ENCODE peak calls at places on chromosomes 6 and 20, in six cellular contexts. One of them, this sample, is unnamed.

GRCh38 chr6:139743629-139744028 is 369.2 kb upstream of the CITED2 start:
- DNase-seq in hepatocyte: peak; percentile 54
- DNase-seq in GM23338: no peak
- DNase-seq in PC-3: peak; percentile 88
- DNase-seq in HCT116: peak; percentile 10
- DNase-seq in GM23248: peak; percentile 93
- DNase-seq in this sample: peak; percentile 98

GRCh38 chr20:13865825-13866351 is 81.1 kb downstream of the NDUFAF5 start:
- DNase-seq in hepatocyte: peak; percentile 12
- DNase-seq in GM23338: no peak
- DNase-seq in PC-3: no peak
- DNase-seq in HCT116: no peak
- DNase-seq in GM23248: peak; percentile 88
- DNase-seq in this sample: no peak

GRCh38 chr6:57432162-57432561 is 114.7 kb downstream of the PRIM2 start:
- DNase-seq in PC-3: no peak
- DNase-seq in GM23248: peak; percentile 73
- DNase-seq in GM23338: no peak
- DNase-seq in HCT116: no peak
- DNase-seq in hepatocyte: no peak
- DNase-seq in this sample: no peak

GRCh38 chr6:111711476-111711875 is 105.8 kb upstream of the TRAF3IP2 start:
- DNase-seq in hepatocyte: no peak
- DNase-seq in GM23338: peak; percentile 38
- DNase-seq in PC-3: no peak
- DNase-seq in HCT116: no peak
- DNase-seq in GM23248: peak; percentile 49
- DNase-seq in this sample: no peak

GRCh38 chr6:64062960-64063683 is 427.5 kb downstream of the PHF3 start:
- DNase-seq in GM23338: no peak
- DNase-seq in PC-3: peak; percentile 68
- DNase-seq in hepatocyte: no peak
- DNase-seq in HCT116: no peak
- DNase-seq in GM23248: peak; percentile 22
- DNase-seq in this sample: no peak

GRCh38 chr20:44477151-44477550 is 1.5 kb downstream of the TTPAL start:
- DNase-seq in PC-3: peak; percentile 62
- DNase-seq in GM23248: peak; percentile 25
- DNase-seq in hepatocyte: no peak
- DNase-seq in HCT116: no peak
- DNase-seq in GM23338: no peak
- DNase-seq in this sample: peak; percentile 51

GRCh38 chr6:161498359-161498758 is 224.5 kb upstream of the AGPAT4 start:
- DNase-seq in PC-3: peak; percentile 77
- DNase-seq in HCT116: peak; percentile 66
- DNase-seq in hepatocyte: peak; percentile 19
- DNase-seq in GM23338: peak; percentile 85
- DNase-seq in GM23248: peak; percentile 40
- DNase-seq in this sample: no peak

GRCh38 chr6:133333852-133334251 is 92.7 kb downstream of the EYA4 start:
- DNase-seq in PC-3: no peak
- DNase-seq in hepatocyte: no peak
- DNase-seq in GM23338: no peak
- DNase-seq in GM23248: no peak
- DNase-seq in HCT116: no peak
- DNase-seq in this sample: no peak

GRCh38 chr6:14658909-14659561 is 541.5 kb downstream of the CD83 start:
- DNase-seq in HCT116: no peak
- DNase-seq in GM23248: peak; percentile 53
- DNase-seq in PC-3: peak; percentile 61
- DNase-seq in hepatocyte: no peak
- DNase-seq in GM23338: no peak
- DNase-seq in this sample: peak; percentile 27

GRCh38 chr6:44985006-44985405 is 343.1 kb upstream of the RUNX2 start:
- DNase-seq in hepatocyte: no peak
- DNase-seq in GM23248: no peak
- DNase-seq in HCT116: no peak
- DNase-seq in GM23338: no peak
- DNase-seq in PC-3: no peak
- DNase-seq in this sample: no peak

GRCh38 chr6:37566209-37566859 is 66.6 kb upstream of the CCDC167 start:
- DNase-seq in hepatocyte: peak; percentile 68
- DNase-seq in PC-3: peak; percentile 49
- DNase-seq in GM23248: peak; percentile 70
- DNase-seq in HCT116: no peak
- DNase-seq in GM23338: peak; percentile 84
- DNase-seq in this sample: no peak

GRCh38 chr6:33420493-33421343 is 853 bp downstream of the SYNGAP1 start:
- DNase-seq in GM23248: no peak
- DNase-seq in HCT116: no peak
- DNase-seq in PC-3: no peak
- DNase-seq in hepatocyte: no peak
- DNase-seq in GM23338: peak; percentile 36
- DNase-seq in this sample: no peak

GRCh38 chr6:116405147-116405546 is 34.4 kb downstream of the DSE start:
- DNase-seq in GM23248: peak; percentile 83
- DNase-seq in GM23338: peak; percentile 42
- DNase-seq in HCT116: no peak
- DNase-seq in hepatocyte: peak; percentile 28
- DNase-seq in PC-3: no peak
- DNase-seq in this sample: no peak

DNA sequence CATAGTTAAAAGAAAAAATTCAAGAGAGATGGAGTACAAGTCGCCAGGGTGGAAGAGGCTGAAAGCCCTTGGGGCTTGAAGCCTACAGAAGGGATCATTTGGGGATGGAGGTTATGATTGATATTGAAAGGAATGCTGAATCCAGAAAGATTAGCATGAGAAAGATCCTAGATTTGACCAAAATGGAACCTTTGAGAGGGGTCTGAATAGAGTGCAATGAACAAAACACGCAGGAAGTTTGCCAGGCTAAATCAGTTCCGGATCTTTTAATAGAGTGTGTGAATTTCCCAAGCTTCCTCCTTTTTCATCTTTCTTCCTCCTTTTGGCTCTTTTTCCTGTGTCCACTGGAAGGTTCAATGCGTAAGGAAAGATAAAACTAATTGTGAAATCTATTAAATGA is 15.3 kb downstream of the IPCEF1 start:
- DNase-seq in GM23248: no peak
- DNase-seq in hepatocyte: no peak
- DNase-seq in PC-3: no peak
- DNase-seq in HCT116: no peak
- DNase-seq in GM23338: no peak
- DNase-seq in this sample: no peak
- H3K9me2 ChIP-seq in GM23248: no peaks in the 10 kb centered on the region
- H3K9me2 ChIP-seq in hepatocyte: no peaks in the 10 kb centered on the region
- H3K9me2 ChIP-seq in PC-3: no peaks in the 10 kb centered on the region
- H3K9me2 ChIP-seq in HCT116: no peaks in the 10 kb centered on the region
- H3K9me2 ChIP-seq in GM23338: peaks cover 8% of the 10 kb centered on the region
- H3K9me2 ChIP-seq in this sample: no peaks in the 10 kb centered on the region

DNA sequence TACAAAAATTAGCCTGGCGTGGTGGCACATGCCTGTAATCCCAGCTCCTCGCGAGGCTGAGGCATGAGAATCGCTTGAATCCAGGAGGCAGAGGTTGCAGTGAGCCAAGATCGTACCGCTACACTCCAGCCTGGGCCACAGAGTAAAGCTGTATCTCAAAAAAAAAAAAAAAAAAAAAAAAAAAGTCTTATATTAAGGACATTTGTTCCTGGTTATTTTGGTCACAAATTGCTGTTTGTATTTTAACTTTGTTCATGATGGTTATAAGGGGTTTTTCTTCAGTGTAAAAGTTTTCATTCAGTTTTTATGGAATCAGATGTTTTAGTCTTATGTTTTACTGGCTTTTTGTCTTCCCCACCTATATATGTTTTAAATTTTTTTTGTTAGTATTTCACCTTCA is 13.9 kb downstream of the FILIP1 start:
- DNase-seq in GM23248: no peak
- DNase-seq in HCT116: no peak
- DNase-seq in GM23338: no peak
- DNase-seq in PC-3: no peak
- DNase-seq in hepatocyte: no peak
- DNase-seq in this sample: no peak
- H3K4me1 ChIP-seq in GM23248: peaks cover 15% of the 10 kb centered on the region
- H3K4me1 ChIP-seq in HCT116: no peaks in the 10 kb centered on the region
- H3K4me1 ChIP-seq in GM23338: peaks cover 7% of the 10 kb centered on the region
- H3K4me1 ChIP-seq in PC-3: no peaks in the 10 kb centered on the region
- H3K4me1 ChIP-seq in hepatocyte: no peaks in the 10 kb centered on the region
- H3K4me1 ChIP-seq in this sample: no peaks in the 10 kb centered on the region

GRCh38 chr6:101392561-101393230 is 812 bp upstream of the GRIK2 start:
- DNase-seq in HCT116: no peak
- DNase-seq in hepatocyte: no peak
- DNase-seq in GM23338: peak; percentile 53
- DNase-seq in GM23248: no peak
- DNase-seq in PC-3: peak; percentile 7
- DNase-seq in this sample: no peak
- TF ChIP-seq EZH2 in HCT116: no peak
- TF ChIP-seq EZH2 in hepatocyte: no peak
- TF ChIP-seq EZH2 in GM23338: peak; percentile 50
- TF ChIP-seq EZH2 in GM23248: no peak
- TF ChIP-seq EZH2 in PC-3: no peak
- TF ChIP-seq EZH2 in this sample: no peak

GRCh38 chr20:47674145-47674544 is 111.1 kb downstream of the SULF2 start:
- DNase-seq in PC-3: no peak
- DNase-seq in GM23248: no peak
- DNase-seq in HCT116: no peak
- DNase-seq in hepatocyte: peak; percentile 3
- DNase-seq in GM23338: no peak
- DNase-seq in this sample: no peak
- H3K9me2 ChIP-seq in PC-3: no peaks in the 10 kb centered on the region
- H3K9me2 ChIP-seq in GM23248: no peaks in the 10 kb centered on the region
- H3K9me2 ChIP-seq in HCT116: no peaks in the 10 kb centered on the region
- H3K9me2 ChIP-seq in hepatocyte: no peaks in the 10 kb centered on the region
- H3K9me2 ChIP-seq in GM23338: no peaks in the 10 kb centered on the region
- H3K9me2 ChIP-seq in this sample: no peaks in the 10 kb centered on the region

GRCh38 chr20:22567944-22568871 is 16.2 kb downstream of the FOXA2 start:
- DNase-seq in GM23338: peak; percentile 72
- DNase-seq in PC-3: no peak
- DNase-seq in hepatocyte: no peak
- DNase-seq in HCT116: no peak
- DNase-seq in GM23248: no peak
- DNase-seq in this sample: no peak
- H3K4me1 ChIP-seq in GM23338: peaks cover 93% of the 10 kb centered on the region
- H3K4me1 ChIP-seq in PC-3: no peaks in the 10 kb centered on the region
- H3K4me1 ChIP-seq in hepatocyte: peaks cover 7% of the 10 kb centered on the region
- H3K4me1 ChIP-seq in HCT116: no peaks in the 10 kb centered on the region
- H3K4me1 ChIP-seq in GM23248: no peaks in the 10 kb centered on the region
- H3K4me1 ChIP-seq in this sample: peaks cover 6% of the 10 kb centered on the region

GRCh38 chr20:54173653-54174451 is at the start of gene CYP24A1:
- DNase-seq in PC-3: peak; percentile 39
- DNase-seq in GM23248: peak; percentile 64
- DNase-seq in HCT116: no peak
- DNase-seq in GM23338: peak; percentile 57
- DNase-seq in hepatocyte: peak; percentile 37
- DNase-seq in this sample: peak; percentile 38
- TF ChIP-seq EZH2 in PC-3: no peak
- TF ChIP-seq EZH2 in GM23248: no peak
- TF ChIP-seq EZH2 in HCT116: no peak
- TF ChIP-seq EZH2 in GM23338: peak; percentile 72
- TF ChIP-seq EZH2 in hepatocyte: no peak
- TF ChIP-seq EZH2 in this sample: no peak

GRCh38 chr20:4267242-4267641 is 251.9 kb upstream of the RNF24 start:
- DNase-seq in GM23338: no peak
- DNase-seq in hepatocyte: no peak
- DNase-seq in HCT116: no peak
- DNase-seq in GM23248: no peak
- DNase-seq in PC-3: no peak
- DNase-seq in this sample: no peak
- H3K9me2 ChIP-seq in GM23338: peaks cover 4% of the 10 kb centered on the region
- H3K9me2 ChIP-seq in hepatocyte: no peaks in the 10 kb centered on the region
- H3K9me2 ChIP-seq in HCT116: no peaks in the 10 kb centered on the region
- H3K9me2 ChIP-seq in GM23248: no peaks in the 10 kb centered on the region
- H3K9me2 ChIP-seq in PC-3: no peaks in the 10 kb centered on the region
- H3K9me2 ChIP-seq in this sample: no peaks in the 10 kb centered on the region

DNA sequence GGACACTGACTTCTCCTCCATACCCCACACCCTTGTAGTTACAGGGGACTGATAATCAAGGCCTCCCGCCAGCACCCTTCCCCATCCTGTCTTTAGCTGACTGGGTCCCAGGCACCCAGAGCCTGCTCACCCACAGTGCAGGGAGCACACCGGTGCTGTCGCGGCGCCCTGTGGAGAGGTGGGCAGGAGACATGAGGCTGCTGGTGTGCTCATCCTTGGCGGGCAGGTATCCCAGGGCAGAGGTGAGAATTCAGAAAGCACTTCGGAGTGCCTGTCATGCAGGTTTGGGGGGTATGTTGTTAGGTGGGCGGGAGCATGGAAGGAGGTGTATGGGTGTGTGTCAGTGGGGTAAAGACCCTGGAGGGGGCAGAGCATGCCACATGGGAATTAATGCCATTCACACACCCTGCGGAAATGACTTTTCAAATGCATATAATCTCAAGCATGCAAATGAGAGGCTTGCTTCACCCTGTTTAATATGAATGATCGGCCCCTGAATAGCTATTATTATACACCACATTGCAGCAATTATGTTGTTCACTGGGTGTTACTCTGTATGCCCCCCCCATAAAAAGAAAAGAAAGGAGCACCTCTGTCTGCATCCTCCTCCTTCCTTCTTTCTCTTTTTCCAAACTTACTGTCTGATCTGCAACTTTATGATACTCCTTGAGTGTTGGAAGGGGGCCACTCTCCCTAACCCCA is 15.9 kb downstream of the FOXP4 start:
- DNase-seq in GM23338: no peak
- DNase-seq in hepatocyte: no peak
- DNase-seq in HCT116: no peak
- DNase-seq in GM23248: no peak
- DNase-seq in PC-3: no peak
- DNase-seq in this sample: no peak
- H3K4me1 ChIP-seq in GM23338: peaks cover 61% of the 10 kb centered on the region
- H3K4me1 ChIP-seq in hepatocyte: peaks cover 52% of the 10 kb centered on the region
- H3K4me1 ChIP-seq in HCT116: no peaks in the 10 kb centered on the region
- H3K4me1 ChIP-seq in GM23248: no peaks in the 10 kb centered on the region
- H3K4me1 ChIP-seq in PC-3: no peaks in the 10 kb centered on the region
- H3K4me1 ChIP-seq in this sample: no peaks in the 10 kb centered on the region